ENCODE peak calls at places on chromosomes 5 and 9, in five cellular contexts. S is uterus; I is HepG2; V is AG09309; F is CD8-positive, alpha-beta T cell. T is an unnamed sample.

GRCh38 chr5:134227259-134227658 is 1.4 kb upstream of the PPP2CA start:
- DNase-seq in S (peak; percentile 35), I (peak; percentile 25), V (no peak), F (no peak), T (no peak)

GRCh38 chr9:110835404-110835803 is 166.8 kb downstream of the MUSK start:
- DNase-seq in S (no peak), I (peak; percentile 3), V (peak; percentile 74), F (no peak), T (peak; percentile 75)

GRCh38 chr5:5883562-5883961 is 461.1 kb downstream of the ICE1 start:
- DNase-seq in S (no peak), I (no peak), V (no peak), F (no peak), T (no peak)

GRCh38 chr5:7597058-7597457 is 201.1 kb downstream of the ADCY2 start:
- DNase-seq in S (no peak), I (no peak), V (no peak), F (no peak), T (no peak)

GRCh38 chr9:89418882-89419641 is 78.9 kb downstream of the SEMA4D start:
- DNase-seq in S (no peak), I (no peak), V (no peak), F (peak; percentile 62), T (no peak)

GRCh38 chr9:80964951-80965350 is 724.4 kb downstream of the TLE1 start:
- DNase-seq in S (no peak), I (no peak), V (no peak), F (no peak), T (no peak)

GRCh38 chr9:78261403-78262001 is 25.6 kb downstream of the CEP78 start:
- DNase-seq in S (no peak), I (peak; percentile 23), V (no peak), F (no peak), T (no peak)

GRCh38 chr5:84688566-84688965 is 303.9 kb upstream of the EDIL3 start:
- DNase-seq in S (no peak), I (no peak), V (peak; percentile 21), F (no peak), T (no peak)

GRCh38 chr5:134437340-134438267 is 25.9 kb upstream of the CDKN2AIPNL start:
- DNase-seq in S (no peak), I (no peak), V (no peak), F (no peak), T (no peak)

GRCh38 chr5:57816108-57816507 is 333.5 kb upstream of the ACTBL2 start:
- DNase-seq in S (no peak), I (no peak), V (peak; percentile 89), F (no peak), T (peak; percentile 99)

GRCh38 chr5:174559141-174559540 is 165.2 kb upstream of the MSX2 start:
- DNase-seq in S (no peak), I (no peak), V (no peak), F (no peak), T (no peak)

GRCh38 chr5:6869677-6870076 is 156.4 kb downstream of the TENT4A start:
- DNase-seq in S (no peak), I (no peak), V (no peak), F (no peak), T (no peak)

GRCh38 chr5:149317281-149318048 is 27.8 kb upstream of the GRPEL2 start:
- DNase-seq in S (peak; percentile 29), I (peak; percentile 52), V (peak; percentile 13), F (peak; percentile 14), T (no peak)

GRCh38 chr5:52356311-52356918 is 431.3 kb upstream of the ITGA1 start:
- DNase-seq in S (no peak), I (no peak), V (no peak), F (no peak), T (no peak)

GRCh38 chr9:123717581-123717980 is 212.3 kb downstream of the DENND1A start:
- DNase-seq in S (no peak), I (no peak), V (no peak), F (no peak), T (no peak)

GRCh38 chr9:96553070-96553469 is 66.6 kb downstream of the CDC14B start:
- DNase-seq in S (no peak), I (no peak), V (peak; percentile 75), F (no peak), T (peak; percentile 33)

GRCh38 chr9:3409453-3409852 is 116.3 kb downstream of the RFX3 start:
- DNase-seq in S (no peak), I (no peak), V (no peak), F (no peak), T (no peak)

GRCh38 chr5:16617272-16617973 is 626 bp upstream of the RETREG1 start:
- DNase-seq in S (no peak), I (no peak), V (no peak), F (peak; percentile 39), T (no peak)

GRCh38 chr5:96256795-96257470 is 176.1 kb downstream of the PCSK1 start:
- DNase-seq in S (peak; percentile 17), I (no peak), V (no peak), F (no peak), T (no peak)

GRCh38 chr9:134429481-134429880 is 103.2 kb downstream of the RXRA start:
- DNase-seq in S (no peak), I (no peak), V (no peak), F (no peak), T (no peak)

GRCh38 chr9:135010921-135011320 is 76.5 kb upstream of the OLFM1 start:
- DNase-seq in S (no peak), I (no peak), V (no peak), F (no peak), T (no peak)

GRCh38 chr5:32147959-32148358 is 26.2 kb downstream of the GOLPH3 start:
- DNase-seq in S (no peak), I (peak; percentile 41), V (no peak), F (no peak), T (no peak)

GRCh38 chr5:107290780-107291398 is 379.8 kb downstream of the EFNA5 start:
- DNase-seq in S (no peak), I (no peak), V (no peak), F (no peak), T (no peak)

GRCh38 chr5:147751156-147751830 is 31.2 kb downstream of the JAKMIP2 start:
- DNase-seq in S (no peak), I (no peak), V (no peak), F (no peak), T (no peak)

GRCh38 chr5:126464959-126465358 is 41.8 kb downstream of the GRAMD2B start:
- DNase-seq in S (no peak), I (no peak), V (no peak), F (no peak), T (no peak)

GRCh38 chr5:161167001-161167765 is 315.2 kb upstream of the ATP10B start:
- DNase-seq in S (no peak), I (no peak), V (no peak), F (no peak), T (no peak)

GRCh38 chr5:72599519-72600400 is 92.5 kb upstream of the ZNF366 start:
- DNase-seq in S (no peak), I (no peak), V (no peak), F (no peak), T (no peak)

GRCh38 chr9:78821126-78821822 is 524.3 kb downstream of the PSAT1 start:
- DNase-seq in S (no peak), I (peak; percentile 49), V (no peak), F (no peak), T (peak; percentile 20)

GRCh38 chr5:174210927-174211326 is 165.4 kb downstream of the NSG2 start:
- DNase-seq in S (no peak), I (no peak), V (no peak), F (no peak), T (no peak)

GRCh38 chr5:172438304-172438652 is 16.0 kb downstream of the SH3PXD2B start:
- DNase-seq in S (no peak), I (peak; percentile 40), V (no peak), F (no peak), T (no peak)

GRCh38 chr9:16282216-16282615 is 588.3 kb downstream of the BNC2 start:
- DNase-seq in S (no peak), I (no peak), V (peak; percentile 93), F (no peak), T (no peak)

GRCh38 chr5:19497229-19497815 is 490.7 kb downstream of the CDH18 start:
- DNase-seq in S (no peak), I (no peak), V (no peak), F (no peak), T (no peak)

GRCh38 chr5:97854871-97855762 is 672.1 kb upstream of the RIOK2 start:
- DNase-seq in S (no peak), I (no peak), V (no peak), F (no peak), T (no peak)

GRCh38 chr9:91359083-91359482 is 2.6 kb downstream of the AUH start:
- DNase-seq in S (no peak), I (no peak), V (no peak), F (no peak), T (no peak)
- H3K4me3 ChIP-seq in S (no peak overlapping the region), I (no peak overlapping the region), V (no peak overlapping the region), F (no peak overlapping the region), T (no peak overlapping the region)

GRCh38 chr9:85332487-85332886 is 409.3 kb downstream of the AGTPBP1 start:
- DNase-seq in S (no peak), I (peak; percentile 19), V (no peak), F (no peak), T (no peak)
- TF ChIP-seq CTCF in S (no peak), I (no peak), V (peak; percentile 51), F (no peak), T (peak; percentile 61)

DNA sequence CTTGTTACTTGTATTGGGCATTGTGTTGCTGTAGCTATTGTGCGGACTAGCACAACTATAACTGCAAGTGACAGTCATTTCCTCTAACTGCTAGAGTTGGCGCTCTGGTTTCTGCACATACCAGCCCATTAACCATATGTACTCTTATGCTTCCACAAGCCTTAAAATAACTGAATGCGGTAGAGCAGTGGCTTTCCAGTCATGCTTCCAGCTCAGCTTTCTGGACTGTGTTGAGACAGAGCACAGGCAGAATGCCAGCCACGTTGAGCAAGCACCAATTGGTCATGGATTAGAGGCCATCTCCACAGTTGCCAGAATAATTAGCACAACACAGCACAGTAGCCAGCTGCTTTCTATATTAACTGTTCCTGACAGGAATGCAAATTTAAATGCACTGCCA is 12.2 kb downstream of the INVS start:
- DNase-seq in S (peak; percentile 82), I (no peak), V (peak; percentile 94), F (no peak), T (peak; percentile 86)
- H3K4me3 ChIP-seq in S (no peak overlapping the region), I (no peak overlapping the region), V (no peak overlapping the region), F (no peak overlapping the region), T (no peak overlapping the region)

DNA sequence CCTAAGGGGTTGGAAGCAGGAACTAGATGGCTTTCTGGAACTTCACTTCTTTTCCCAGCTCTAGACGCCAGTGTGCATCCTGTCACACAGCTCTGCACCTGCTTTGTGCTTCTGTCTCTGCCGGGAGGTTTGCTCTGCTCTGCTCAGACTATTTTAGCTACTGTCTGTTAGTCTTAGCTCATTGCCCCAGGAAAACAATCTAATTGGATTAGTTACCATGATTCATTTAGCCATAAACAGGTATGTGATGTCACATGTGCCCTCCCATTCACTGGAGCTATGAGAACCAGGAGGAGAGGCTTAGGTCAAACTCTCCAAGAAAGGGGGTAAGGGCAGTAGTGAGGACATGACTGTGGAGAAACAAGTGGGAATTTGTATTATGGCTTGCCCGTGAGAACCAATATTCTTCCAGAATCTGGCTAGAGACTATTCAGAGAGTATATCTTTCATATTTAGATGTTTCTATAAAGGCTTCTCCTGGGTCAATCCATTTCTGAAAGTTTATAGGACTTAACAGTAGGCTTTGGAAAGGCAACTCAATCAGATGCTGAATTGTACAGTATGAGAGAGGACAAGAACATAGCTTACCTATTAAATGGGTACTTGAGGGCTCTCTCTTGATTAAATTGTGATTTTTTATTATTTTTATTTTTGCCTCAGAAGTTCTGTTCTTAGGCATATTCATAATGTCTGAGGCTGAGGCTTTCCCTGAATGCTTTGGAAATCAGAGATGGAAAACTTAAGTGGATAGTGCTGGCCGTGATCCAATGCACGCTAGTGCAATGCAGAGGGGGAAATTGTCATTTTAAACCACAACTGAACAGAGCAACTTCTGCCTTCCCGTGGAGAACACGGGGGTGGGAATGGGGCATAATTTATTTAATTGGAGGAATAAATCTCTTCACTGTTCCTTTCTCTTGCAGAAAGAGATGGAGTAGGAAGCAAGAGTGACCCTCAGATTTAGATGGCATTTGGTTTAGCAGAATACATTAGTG is 22.6 kb upstream of the NREP start:
- DNase-seq in S (no peak), I (no peak), V (no peak), F (no peak), T (peak; percentile 50)
- TF ChIP-seq CTCF in S (no peak), I (no peak), V (no peak), F (no peak), T (no peak)